ENCODE peak calls at places on chromosomes 6 and 20, in five cellular contexts. M, T, J, L and O are unnamed samples.
A peak's percentile ranks its signal among the peaks of the same experiment; 100 is the strongest.

GRCh38 chr6:158290659-158291058 is 21.6 kb upstream of the TULP4 start:
- DNase-seq in M (no peak), T (no peak), J (no peak), L (no peak), O (no peak)

GRCh38 chr6:120157873-120158272 is 808.3 kb upstream of the MAN1A1 start:
- DNase-seq in M (no peak), T (no peak), J (no peak), L (no peak), O (no peak)

GRCh38 chr6:39430968-39431523 is 108.5 kb upstream of the KCNK16 start:
- DNase-seq in M (peak; percentile 73), T (no peak), J (peak; percentile 76), L (peak; percentile 73), O (peak; percentile 19)

GRCh38 chr6:45378324-45378926 is 691 bp upstream of the SUPT3H start:
- DNase-seq in M (no peak), T (no peak), J (no peak), L (peak; percentile 67), O (peak; percentile 58)

GRCh38 chr6:144659202-144659731 is 374.1 kb downstream of the UTRN start:
- DNase-seq in M (peak; percentile 42), T (peak; percentile 51), J (no peak), L (no peak), O (peak; percentile 94)

GRCh38 chr6:82955841-82956240 is 109.8 kb downstream of the UBE3D start:
- DNase-seq in M (peak; percentile 92), T (peak; percentile 92), J (no peak), L (no peak), O (peak; percentile 68)

GRCh38 chr6:132570221-132570777 is at the start of gene TAAR6:
- DNase-seq in M (no peak), T (no peak), J (no peak), L (no peak), O (no peak)

GRCh38 chr6:136959471-136959891 is 37.4 kb downstream of the SLC35D3 start:
- DNase-seq in M (no peak), T (no peak), J (no peak), L (no peak), O (no peak)

GRCh38 chr20:1876975-1877603 is 18.1 kb upstream of the SIRPA start:
- DNase-seq in M (no peak), T (peak; percentile 35), J (no peak), L (no peak), O (peak; percentile 27)

GRCh38 chr6:128208851-128209580 is 308.2 kb upstream of the THEMIS start:
- DNase-seq in M (peak; percentile 56), T (peak; percentile 70), J (no peak), L (no peak), O (peak; percentile 69)

GRCh38 chr6:146876271-146877151 is 277.7 kb downstream of the ADGB start:
- DNase-seq in M (no peak), T (peak; percentile 8), J (no peak), L (no peak), O (no peak)

GRCh38 chr6:124294572-124294971 is 490.9 kb downstream of the NKAIN2 start:
- DNase-seq in M (no peak), T (no peak), J (no peak), L (no peak), O (peak; percentile 78)

GRCh38 chr20:59829415-59830106 is 103.9 kb downstream of the SYCP2 start:
- DNase-seq in M (no peak), T (no peak), J (peak; percentile 53), L (peak; percentile 53), O (no peak)

GRCh38 chr6:10307476-10307875 is 107.4 kb downstream of the TFAP2A start:
- DNase-seq in M (no peak), T (no peak), J (no peak), L (no peak), O (no peak)

GRCh38 chr20:63461364-63461763 is 11.1 kb downstream of the KCNQ2 start:
- DNase-seq in M (no peak), T (no peak), J (no peak), L (no peak), O (peak; percentile 8)

GRCh38 chr6:32194388-32194787 is 1.9 kb upstream of the GPSM3 start:
- DNase-seq in M (no peak), T (no peak), J (no peak), L (no peak), O (no peak)

GRCh38 chr6:32196682-32197616 is 4.5 kb upstream of the GPSM3 start:
- DNase-seq in M (no peak), T (peak; percentile 12), J (no peak), L (no peak), O (no peak)

GRCh38 chr6:32194825-32195651 is 2.6 kb upstream of the GPSM3 start:
- DNase-seq in M (peak; percentile 61), T (peak; percentile 62), J (no peak), L (peak; percentile 76), O (peak; percentile 82)

GRCh38 chr6:32195652-32195901 is 3.1 kb upstream of the GPSM3 start:
- DNase-seq in M (peak; percentile 100), T (peak; percentile 99), J (peak; percentile 100), L (peak; percentile 100), O (peak; percentile 100)

DNA sequence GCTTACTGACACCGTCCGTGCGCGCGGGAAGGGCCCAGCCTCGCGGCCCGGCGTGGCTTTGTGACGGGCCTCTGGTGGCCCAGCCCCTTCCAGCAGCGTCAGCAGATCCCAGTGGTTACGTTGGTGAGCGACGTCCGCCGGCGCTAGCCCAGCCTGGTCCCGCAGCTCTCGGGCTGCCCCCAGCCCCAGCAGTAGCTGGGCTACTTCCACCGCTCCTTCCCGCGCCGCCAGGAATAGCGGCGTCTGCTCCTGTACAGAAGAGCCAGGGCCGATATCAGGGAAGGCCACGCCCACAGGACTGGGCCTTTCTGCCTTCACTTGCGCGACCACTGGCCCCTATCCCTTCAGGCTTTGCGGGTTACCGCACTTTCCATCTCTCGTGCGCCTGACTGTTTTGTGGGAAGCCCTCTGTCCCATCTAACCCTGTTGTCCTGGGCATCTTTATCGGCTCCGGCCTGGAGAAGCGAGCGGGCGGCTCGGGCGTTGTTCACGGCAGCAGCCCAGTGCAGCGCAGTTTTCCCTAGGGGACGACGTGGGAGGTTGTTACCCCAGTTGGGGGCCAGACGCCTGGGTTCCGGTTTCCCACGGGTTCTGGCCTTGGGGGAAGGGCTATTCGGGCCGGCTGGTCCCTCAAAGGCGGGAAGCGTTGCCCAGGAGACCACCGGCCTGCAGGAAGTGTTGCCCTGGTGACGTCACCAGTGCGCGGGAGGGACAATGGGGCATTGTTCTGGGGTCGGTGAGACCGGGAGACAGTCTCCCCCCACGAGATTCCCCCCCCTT is 3.6 kb upstream of the GPSM3 start:
- DNase-seq in M (peak; percentile 79), T (peak; percentile 88), J (peak; percentile 96), L (peak; percentile 96), O (peak; percentile 91)
- TF ChIP-seq CTCF in M (no peak), T (no peak), J (no peak), L (no peak), O (no peak)

GRCh38 chr20:37901667-37902503 is 1.0 kb upstream of the VSTM2L start:
- DNase-seq in M (peak; percentile 69), T (peak; percentile 60), J (no peak), L (no peak), O (peak; percentile 92)

GRCh38 chr20:37901280-37901666 is 1.7 kb upstream of the VSTM2L start:
- DNase-seq in M (no peak), T (no peak), J (no peak), L (no peak), O (peak; percentile 39)

GRCh38 chr20:37904008-37904675 is 1.2 kb downstream of the VSTM2L start:
- DNase-seq in M (no peak), T (no peak), J (no peak), L (no peak), O (no peak)

GRCh38 chr20:37903317-37904007 is 535 bp downstream of the VSTM2L start:
- DNase-seq in M (no peak), T (no peak), J (no peak), L (no peak), O (no peak)

GRCh38 chr20:37902504-37903313 is at the start of gene VSTM2L:
- DNase-seq in M (peak; percentile 78), T (peak; percentile 47), J (no peak), L (no peak), O (peak; percentile 86)
- H3K4me3 ChIP-seq in M (peak within 1 kb of the TSS; percentile 55), T (peak within 1 kb of the TSS; percentile 31), J (peak within 1 kb of the TSS; percentile 51), L (peak within 1 kb of the TSS; percentile 53), O (peak within 1 kb of the TSS; percentile 62)

DNA sequence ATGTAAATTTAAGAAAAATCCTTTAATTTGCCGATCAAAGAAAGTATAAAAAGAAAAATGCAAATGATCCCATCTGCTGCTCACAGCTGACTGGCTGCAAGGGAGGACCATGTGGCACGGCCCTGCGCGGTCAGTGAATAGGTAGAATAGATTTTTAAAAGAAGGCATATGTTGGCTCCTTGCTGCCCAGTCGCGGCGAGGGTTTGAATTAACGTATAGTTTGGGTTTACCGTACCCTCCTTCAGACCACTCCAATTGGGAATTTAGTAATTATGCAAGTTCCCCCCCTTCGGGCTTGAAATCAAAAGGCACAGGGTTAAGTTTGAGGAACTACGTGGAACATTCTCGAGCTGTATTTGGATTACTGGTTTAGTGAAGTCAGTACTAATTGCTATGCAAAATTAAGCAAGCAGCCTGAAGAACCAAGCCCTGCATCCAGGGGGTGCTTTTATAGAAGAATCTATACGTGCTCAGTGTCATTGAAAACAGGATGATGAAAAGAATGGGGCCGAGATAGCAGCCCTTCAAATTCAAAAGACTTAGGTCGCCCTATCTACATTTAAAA is 1.1 kb upstream of the BEND3 start:
- DNase-seq in M (no peak), T (no peak), J (no peak), L (peak; percentile 61), O (peak; percentile 53)
- TF ChIP-seq CTCF in M (peak; percentile 22), T (peak; percentile 9), J (no peak), L (no peak), O (peak; percentile 23)

GRCh38 chr6:68473433-68474210 is 161.5 kb upstream of the ADGRB3 start:
- DNase-seq in M (no peak), T (no peak), J (no peak), L (no peak), O (peak; percentile 24)

GRCh38 chr6:68468244-68468884 is 166.7 kb upstream of the ADGRB3 start:
- DNase-seq in M (no peak), T (no peak), J (no peak), L (no peak), O (peak; percentile 11)
- H3K4me3 ChIP-seq in M (no peak overlapping the region), T (no peak overlapping the region), J (no peak overlapping the region), L (no peak overlapping the region), O (no peak overlapping the region)

GRCh38 chr6:108142240-108142639 is 23.6 kb upstream of the NR2E1 start:
- DNase-seq in M (no peak), T (no peak), J (no peak), L (no peak), O (no peak)

DNA sequence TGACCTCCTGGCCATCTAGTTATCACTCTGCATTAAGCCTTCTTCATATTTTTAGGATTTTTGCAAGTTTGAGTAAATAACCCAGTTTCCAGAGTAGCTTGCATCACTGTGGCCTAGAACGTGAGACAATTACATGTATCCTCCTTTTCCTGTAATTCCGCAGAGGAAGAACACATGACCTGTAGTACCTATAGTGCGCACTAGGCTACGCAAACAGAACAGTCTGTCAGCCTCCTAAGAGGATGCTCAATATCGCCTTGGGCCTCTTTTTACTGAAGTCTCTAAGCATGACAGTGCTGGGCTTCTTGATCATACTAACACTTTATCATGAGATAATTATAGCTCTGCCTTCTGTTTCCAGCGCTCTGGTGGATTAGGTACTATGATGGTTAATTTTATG is 20.2 kb upstream of the NR2E1 start:
- DNase-seq in M (no peak), T (no peak), J (no peak), L (no peak), O (no peak)
- TF ChIP-seq CTCF in M (no peak), T (no peak), J (no peak), L (no peak), O (peak; percentile 16)